ENCODE peak calls at places on chromosomes 11 and 22, in seven cellular contexts. One of them, this sample, is unnamed. For H3K36me3, the result is how much of the 10 kb centered on the place peaks cover.

GRCh38 chr11:98455500-98456186 is 565.1 kb upstream of the CNTN5 start:
- DNase-seq in ovary: no peak
- DNase-seq in IMR-90: no peak
- DNase-seq in colonic mucosa: no peak
- DNase-seq in PC-3: peak
- DNase-seq in naive thymus-derived CD4-positive, alpha-beta T cell: no peak
- DNase-seq in right lobe of liver: no peak
- DNase-seq in this sample: no peak

GRCh38 chr11:133797542-133797941 is 47.8 kb downstream of the SPATA19 start:
- DNase-seq in ovary: no peak
- DNase-seq in naive thymus-derived CD4-positive, alpha-beta T cell: no peak
- DNase-seq in IMR-90: no peak
- DNase-seq in PC-3: no peak
- DNase-seq in colonic mucosa: no peak
- DNase-seq in right lobe of liver: no peak
- DNase-seq in this sample: no peak

GRCh38 chr22:46764779-46765485 is 2.5 kb downstream of the TBC1D22A start:
- DNase-seq in colonic mucosa: no peak
- DNase-seq in ovary: no peak
- DNase-seq in right lobe of liver: no peak
- DNase-seq in naive thymus-derived CD4-positive, alpha-beta T cell: no peak
- DNase-seq in PC-3: no peak
- DNase-seq in IMR-90: no peak
- DNase-seq in this sample: no peak

GRCh38 chr11:66142370-66143263 is 72.5 kb downstream of the PACS1 start:
- DNase-seq in ovary: no peak
- DNase-seq in IMR-90: peak
- DNase-seq in PC-3: peak
- DNase-seq in naive thymus-derived CD4-positive, alpha-beta T cell: no peak
- DNase-seq in colonic mucosa: no peak
- DNase-seq in right lobe of liver: no peak
- DNase-seq in this sample: no peak

GRCh38 chr22:42889290-42889689 is 32.2 kb upstream of the ARFGAP3 start:
- DNase-seq in naive thymus-derived CD4-positive, alpha-beta T cell: no peak
- DNase-seq in IMR-90: no peak
- DNase-seq in PC-3: no peak
- DNase-seq in right lobe of liver: no peak
- DNase-seq in colonic mucosa: no peak
- DNase-seq in ovary: no peak
- DNase-seq in this sample: no peak

GRCh38 chr22:17969732-17970131 is 54.6 kb downstream of the MICAL3 start:
- DNase-seq in IMR-90: peak
- DNase-seq in naive thymus-derived CD4-positive, alpha-beta T cell: no peak
- DNase-seq in PC-3: peak
- DNase-seq in right lobe of liver: no peak
- DNase-seq in ovary: peak
- DNase-seq in colonic mucosa: no peak
- DNase-seq in this sample: peak

GRCh38 chr11:134052395-134052987 is 16.4 kb upstream of the JAM3 start:
- DNase-seq in naive thymus-derived CD4-positive, alpha-beta T cell: no peak
- DNase-seq in colonic mucosa: no peak
- DNase-seq in ovary: no peak
- DNase-seq in PC-3: no peak
- DNase-seq in IMR-90: peak
- DNase-seq in right lobe of liver: no peak
- DNase-seq in this sample: no peak

GRCh38 chr11:2944953-2945756 is 15.9 kb upstream of the PHLDA2 start:
- DNase-seq in colonic mucosa: peak
- DNase-seq in right lobe of liver: peak
- DNase-seq in naive thymus-derived CD4-positive, alpha-beta T cell: peak
- DNase-seq in ovary: peak
- DNase-seq in IMR-90: peak
- DNase-seq in PC-3: no peak
- DNase-seq in this sample: peak

GRCh38 chr11:124829986-124830385 is 29.8 kb upstream of the MSANTD2 start:
- DNase-seq in IMR-90: peak
- DNase-seq in colonic mucosa: no peak
- DNase-seq in naive thymus-derived CD4-positive, alpha-beta T cell: no peak
- DNase-seq in right lobe of liver: no peak
- DNase-seq in PC-3: no peak
- DNase-seq in ovary: no peak
- DNase-seq in this sample: no peak

GRCh38 chr11:14423633-14424032 is 64.7 kb upstream of the RRAS2 start:
- DNase-seq in colonic mucosa: no peak
- DNase-seq in PC-3: peak
- DNase-seq in naive thymus-derived CD4-positive, alpha-beta T cell: no peak
- DNase-seq in IMR-90: peak
- DNase-seq in ovary: no peak
- DNase-seq in right lobe of liver: no peak
- DNase-seq in this sample: no peak

GRCh38 chr22:43669190-43669589 is 142.9 kb downstream of the EFCAB6 start:
- DNase-seq in IMR-90: no peak
- DNase-seq in PC-3: no peak
- DNase-seq in colonic mucosa: no peak
- DNase-seq in right lobe of liver: no peak
- DNase-seq in naive thymus-derived CD4-positive, alpha-beta T cell: no peak
- DNase-seq in ovary: no peak
- DNase-seq in this sample: no peak

GRCh38 chr11:105989124-105989523 is 32.9 kb downstream of the MSANTD4 start:
- DNase-seq in PC-3: no peak
- DNase-seq in colonic mucosa: no peak
- DNase-seq in IMR-90: no peak
- DNase-seq in ovary: no peak
- DNase-seq in naive thymus-derived CD4-positive, alpha-beta T cell: no peak
- DNase-seq in right lobe of liver: no peak
- DNase-seq in this sample: no peak

GRCh38 chr11:104151404-104152204 is 12.3 kb downstream of the PDGFD start:
- DNase-seq in colonic mucosa: no peak
- DNase-seq in IMR-90: no peak
- DNase-seq in naive thymus-derived CD4-positive, alpha-beta T cell: no peak
- DNase-seq in PC-3: peak
- DNase-seq in ovary: no peak
- DNase-seq in right lobe of liver: no peak
- DNase-seq in this sample: no peak

GRCh38 chr22:45308624-45309421 is 911 bp upstream of the FAM118A start:
- DNase-seq in ovary: no peak
- DNase-seq in right lobe of liver: no peak
- DNase-seq in naive thymus-derived CD4-positive, alpha-beta T cell: peak
- DNase-seq in PC-3: no peak
- DNase-seq in colonic mucosa: no peak
- DNase-seq in IMR-90: no peak
- DNase-seq in this sample: no peak

GRCh38 chr11:75939992-75940391 is 125.0 kb downstream of the UVRAG start:
- DNase-seq in PC-3: no peak
- DNase-seq in IMR-90: no peak
- DNase-seq in colonic mucosa: no peak
- DNase-seq in right lobe of liver: no peak
- DNase-seq in ovary: no peak
- DNase-seq in naive thymus-derived CD4-positive, alpha-beta T cell: no peak
- DNase-seq in this sample: no peak

GRCh38 chr11:76067099-76067498 is 139.2 kb downstream of the WNT11 start:
- DNase-seq in IMR-90: peak
- DNase-seq in naive thymus-derived CD4-positive, alpha-beta T cell: no peak
- DNase-seq in PC-3: no peak
- DNase-seq in ovary: no peak
- DNase-seq in right lobe of liver: no peak
- DNase-seq in colonic mucosa: no peak
- DNase-seq in this sample: no peak

GRCh38 chr11:82732734-82733443 is 775 bp downstream of the FAM181B start:
- DNase-seq in naive thymus-derived CD4-positive, alpha-beta T cell: peak
- DNase-seq in PC-3: no peak
- DNase-seq in colonic mucosa: no peak
- DNase-seq in ovary: peak
- DNase-seq in right lobe of liver: peak
- DNase-seq in IMR-90: no peak
- DNase-seq in this sample: no peak

GRCh38 chr11:47099213-47099917 is 77.3 kb downstream of the ARFGAP2 start:
- DNase-seq in colonic mucosa: peak
- DNase-seq in IMR-90: peak
- DNase-seq in naive thymus-derived CD4-positive, alpha-beta T cell: no peak
- DNase-seq in right lobe of liver: no peak
- DNase-seq in ovary: no peak
- DNase-seq in PC-3: no peak
- DNase-seq in this sample: no peak

GRCh38 chr11:116379185-116379828 is 393.5 kb downstream of the BUD13 start:
- DNase-seq in PC-3: peak
- DNase-seq in ovary: no peak
- DNase-seq in colonic mucosa: peak
- DNase-seq in naive thymus-derived CD4-positive, alpha-beta T cell: no peak
- DNase-seq in IMR-90: peak
- DNase-seq in right lobe of liver: no peak
- DNase-seq in this sample: no peak

GRCh38 chr22:46942816-46943783 is 180.7 kb downstream of the TBC1D22A start:
- DNase-seq in naive thymus-derived CD4-positive, alpha-beta T cell: no peak
- DNase-seq in colonic mucosa: peak
- DNase-seq in ovary: no peak
- DNase-seq in IMR-90: no peak
- DNase-seq in PC-3: no peak
- DNase-seq in right lobe of liver: peak
- DNase-seq in this sample: no peak

GRCh38 chr11:76201056-76201455 is 5.2 kb downstream of the WNT11 start:
- DNase-seq in colonic mucosa: no peak
- DNase-seq in PC-3: no peak
- DNase-seq in ovary: no peak
- DNase-seq in naive thymus-derived CD4-positive, alpha-beta T cell: no peak
- DNase-seq in IMR-90: no peak
- DNase-seq in right lobe of liver: no peak
- DNase-seq in this sample: no peak

GRCh38 chr11:113313601-113314000 is 782 bp upstream of the TTC12 start:
- DNase-seq in colonic mucosa: no peak
- DNase-seq in ovary: no peak
- DNase-seq in right lobe of liver: no peak
- DNase-seq in naive thymus-derived CD4-positive, alpha-beta T cell: no peak
- DNase-seq in PC-3: peak
- DNase-seq in IMR-90: peak
- DNase-seq in this sample: no peak

GRCh38 chr22:46537946-46538815 is 761 bp upstream of the CELSR1 start:
- DNase-seq in IMR-90: peak
- DNase-seq in right lobe of liver: no peak
- DNase-seq in ovary: no peak
- DNase-seq in naive thymus-derived CD4-positive, alpha-beta T cell: no peak
- DNase-seq in colonic mucosa: no peak
- DNase-seq in PC-3: peak
- DNase-seq in this sample: no peak

DNA sequence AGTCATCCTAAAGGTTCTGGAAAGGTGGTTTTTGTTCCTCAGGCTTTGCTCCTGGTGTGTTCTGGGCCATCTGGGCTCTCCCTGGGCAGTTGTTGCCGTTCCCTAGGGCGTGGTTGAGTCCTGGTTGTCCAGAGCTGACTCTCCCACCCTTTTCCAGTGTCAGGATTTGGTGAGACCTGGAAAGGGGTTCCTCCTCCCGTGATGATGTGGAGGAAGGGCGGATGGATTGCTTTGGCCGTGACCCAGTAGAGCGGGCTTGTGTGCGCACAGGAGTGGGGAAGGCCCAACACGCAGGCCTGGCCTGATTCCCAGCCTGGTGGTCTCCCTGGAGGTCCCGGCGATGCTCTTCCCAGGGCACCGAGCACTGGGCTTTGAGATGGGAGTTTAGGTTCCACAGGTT is 26.1 kb downstream of the TPCN2 start:
- DNase-seq in naive thymus-derived CD4-positive, alpha-beta T cell: no peak
- DNase-seq in PC-3: no peak
- DNase-seq in ovary: peak
- DNase-seq in colonic mucosa: no peak
- DNase-seq in right lobe of liver: no peak
- DNase-seq in IMR-90: no peak
- DNase-seq in this sample: no peak
- H3K36me3 ChIP-seq in naive thymus-derived CD4-positive, alpha-beta T cell: under half
- H3K36me3 ChIP-seq in PC-3: under half
- H3K36me3 ChIP-seq in ovary: under half
- H3K36me3 ChIP-seq in colonic mucosa: under half
- H3K36me3 ChIP-seq in right lobe of liver: half or more
- H3K36me3 ChIP-seq in IMR-90: under half
- H3K36me3 ChIP-seq in this sample: under half

GRCh38 chr22:36331306-36331911 is 56.4 kb downstream of the MYH9 start:
- DNase-seq in colonic mucosa: peak
- DNase-seq in PC-3: peak
- DNase-seq in ovary: peak
- DNase-seq in naive thymus-derived CD4-positive, alpha-beta T cell: peak
- DNase-seq in IMR-90: peak
- DNase-seq in right lobe of liver: peak
- DNase-seq in this sample: peak
- H3K36me3 ChIP-seq in colonic mucosa: under half
- H3K36me3 ChIP-seq in PC-3: half or more
- H3K36me3 ChIP-seq in ovary: under half
- H3K36me3 ChIP-seq in naive thymus-derived CD4-positive, alpha-beta T cell: under half
- H3K36me3 ChIP-seq in IMR-90: half or more
- H3K36me3 ChIP-seq in right lobe of liver: half or more
- H3K36me3 ChIP-seq in this sample: under half

GRCh38 chr11:72711141-72711540 is 36.9 kb upstream of the PDE2A start:
- DNase-seq in right lobe of liver: no peak
- DNase-seq in IMR-90: no peak
- DNase-seq in colonic mucosa: no peak
- DNase-seq in PC-3: no peak
- DNase-seq in naive thymus-derived CD4-positive, alpha-beta T cell: no peak
- DNase-seq in ovary: no peak
- DNase-seq in this sample: no peak
- H3K36me3 ChIP-seq in right lobe of liver: half or more
- H3K36me3 ChIP-seq in IMR-90: half or more
- H3K36me3 ChIP-seq in colonic mucosa: under half
- H3K36me3 ChIP-seq in PC-3: under half
- H3K36me3 ChIP-seq in naive thymus-derived CD4-positive, alpha-beta T cell: under half
- H3K36me3 ChIP-seq in ovary: under half
- H3K36me3 ChIP-seq in this sample: under half

GRCh38 chr22:40410272-40410671 is 39.9 kb downstream of the SGSM3 start:
- DNase-seq in colonic mucosa: no peak
- DNase-seq in IMR-90: no peak
- DNase-seq in naive thymus-derived CD4-positive, alpha-beta T cell: no peak
- DNase-seq in PC-3: peak
- DNase-seq in ovary: no peak
- DNase-seq in right lobe of liver: peak
- DNase-seq in this sample: no peak

GRCh38 chr22:40410731-40411505 is 40.5 kb downstream of the SGSM3 start:
- DNase-seq in ovary: no peak
- DNase-seq in colonic mucosa: no peak
- DNase-seq in PC-3: no peak
- DNase-seq in right lobe of liver: no peak
- DNase-seq in naive thymus-derived CD4-positive, alpha-beta T cell: no peak
- DNase-seq in IMR-90: no peak
- DNase-seq in this sample: no peak

GRCh38 chr22:40409613-40410113 is 39.3 kb downstream of the SGSM3 start:
- DNase-seq in IMR-90: no peak
- DNase-seq in naive thymus-derived CD4-positive, alpha-beta T cell: no peak
- DNase-seq in ovary: no peak
- DNase-seq in PC-3: no peak
- DNase-seq in colonic mucosa: no peak
- DNase-seq in right lobe of liver: no peak
- DNase-seq in this sample: no peak

GRCh38 chr22:40412441-40412840 is 42.0 kb downstream of the SGSM3 start:
- DNase-seq in colonic mucosa: no peak
- DNase-seq in ovary: no peak
- DNase-seq in PC-3: no peak
- DNase-seq in naive thymus-derived CD4-positive, alpha-beta T cell: no peak
- DNase-seq in IMR-90: no peak
- DNase-seq in right lobe of liver: no peak
- DNase-seq in this sample: no peak

DNA sequence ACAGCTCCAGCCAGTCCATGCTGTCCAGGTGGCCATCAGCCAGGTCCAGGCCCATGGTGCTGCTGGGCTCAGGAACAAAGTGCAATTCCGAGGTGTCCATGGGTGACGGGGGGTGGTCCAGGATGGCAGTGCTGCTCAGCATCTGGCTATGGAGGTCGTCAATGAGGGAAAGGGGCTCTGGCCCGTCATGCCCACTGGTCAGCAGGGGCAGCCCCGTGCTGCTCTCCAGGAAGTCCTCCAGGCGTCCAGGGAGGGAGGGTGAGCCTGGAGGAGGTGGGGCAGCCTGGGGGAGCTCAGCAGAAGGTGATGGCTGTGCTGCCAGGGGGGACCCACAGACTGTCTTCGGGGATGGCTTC is 41.1 kb downstream of the SGSM3 start:
- DNase-seq in ovary: no peak
- DNase-seq in IMR-90: no peak
- DNase-seq in right lobe of liver: no peak
- DNase-seq in PC-3: no peak
- DNase-seq in colonic mucosa: no peak
- DNase-seq in naive thymus-derived CD4-positive, alpha-beta T cell: no peak
- DNase-seq in this sample: no peak
- H3K36me3 ChIP-seq in ovary: under half
- H3K36me3 ChIP-seq in IMR-90: half or more
- H3K36me3 ChIP-seq in right lobe of liver: under half
- H3K36me3 ChIP-seq in PC-3: under half
- H3K36me3 ChIP-seq in colonic mucosa: under half
- H3K36me3 ChIP-seq in naive thymus-derived CD4-positive, alpha-beta T cell: under half
- H3K36me3 ChIP-seq in this sample: half or more